ENCODE peak calls at places on chromosomes 13 and 19, in seven cellular contexts. One of them, this sample, is unnamed. For H3K4me1 and H3K36me3, the result is how much of the 10 kb centered on the place peaks cover.

GRCh38 chr13:113843063-113843654 is 20.7 kb downstream of the GAS6 start:
- DNase-seq in body of pancreas: no peak
- DNase-seq in gastrocnemius medialis: no peak
- DNase-seq in esophagus squamous epithelium: no peak
- DNase-seq in mammary epithelial cell: no peak
- DNase-seq in IMR-90: no peak
- DNase-seq in RWPE2: peak
- DNase-seq in this sample: peak

GRCh38 chr19:6828306-6828697 is 55.8 kb downstream of the VAV1 start:
- DNase-seq in body of pancreas: no peak
- DNase-seq in gastrocnemius medialis: no peak
- DNase-seq in esophagus squamous epithelium: no peak
- DNase-seq in mammary epithelial cell: peak
- DNase-seq in IMR-90: no peak
- DNase-seq in RWPE2: peak
- DNase-seq in this sample: no peak

GRCh38 chr19:13428352-13428751 is 77.9 kb downstream of the CACNA1A start:
- DNase-seq in body of pancreas: peak
- DNase-seq in gastrocnemius medialis: no peak
- DNase-seq in esophagus squamous epithelium: no peak
- DNase-seq in mammary epithelial cell: peak
- DNase-seq in IMR-90: peak
- DNase-seq in RWPE2: no peak
- DNase-seq in this sample: no peak

GRCh38 chr19:19540707-19541515 is 2.8 kb downstream of the CILP2 start:
- DNase-seq in body of pancreas: peak
- DNase-seq in gastrocnemius medialis: no peak
- DNase-seq in esophagus squamous epithelium: no peak
- DNase-seq in mammary epithelial cell: peak
- DNase-seq in IMR-90: no peak
- DNase-seq in RWPE2: peak
- DNase-seq in this sample: no peak

GRCh38 chr13:48828962-48829405 is 146.7 kb upstream of the FNDC3A start:
- DNase-seq in body of pancreas: peak
- DNase-seq in gastrocnemius medialis: no peak
- DNase-seq in esophagus squamous epithelium: no peak
- DNase-seq in mammary epithelial cell: peak
- DNase-seq in IMR-90: peak
- DNase-seq in RWPE2: no peak
- DNase-seq in this sample: no peak

GRCh38 chr19:4178990-4179389 is 3.4 kb downstream of the SIRT6 start:
- DNase-seq in body of pancreas: no peak
- DNase-seq in gastrocnemius medialis: no peak
- DNase-seq in esophagus squamous epithelium: no peak
- DNase-seq in mammary epithelial cell: no peak
- DNase-seq in IMR-90: no peak
- DNase-seq in RWPE2: no peak
- DNase-seq in this sample: no peak

GRCh38 chr19:28793391-28794168 is 419.4 kb downstream of the UQCRFS1 start:
- DNase-seq in body of pancreas: peak
- DNase-seq in gastrocnemius medialis: no peak
- DNase-seq in esophagus squamous epithelium: no peak
- DNase-seq in mammary epithelial cell: no peak
- DNase-seq in IMR-90: no peak
- DNase-seq in RWPE2: no peak
- DNase-seq in this sample: no peak

GRCh38 chr13:111219306-111219705 is 101.1 kb upstream of the TEX29 start:
- DNase-seq in body of pancreas: peak
- DNase-seq in gastrocnemius medialis: no peak
- DNase-seq in esophagus squamous epithelium: no peak
- DNase-seq in mammary epithelial cell: peak
- DNase-seq in IMR-90: peak
- DNase-seq in RWPE2: no peak
- DNase-seq in this sample: no peak

GRCh38 chr19:14005381-14006084 is 587 bp downstream of the RFX1 start:
- DNase-seq in body of pancreas: peak
- DNase-seq in gastrocnemius medialis: peak
- DNase-seq in esophagus squamous epithelium: peak
- DNase-seq in mammary epithelial cell: peak
- DNase-seq in IMR-90: peak
- DNase-seq in RWPE2: peak
- DNase-seq in this sample: peak

GRCh38 chr19:18418034-18418724 is 1.0 kb upstream of the SSBP4 start:
- DNase-seq in body of pancreas: no peak
- DNase-seq in gastrocnemius medialis: no peak
- DNase-seq in esophagus squamous epithelium: no peak
- DNase-seq in mammary epithelial cell: no peak
- DNase-seq in IMR-90: no peak
- DNase-seq in RWPE2: peak
- DNase-seq in this sample: no peak

GRCh38 chr19:33512580-33513137 is 8.9 kb downstream of the PEPD start:
- DNase-seq in body of pancreas: no peak
- DNase-seq in gastrocnemius medialis: no peak
- DNase-seq in esophagus squamous epithelium: no peak
- DNase-seq in mammary epithelial cell: no peak
- DNase-seq in IMR-90: no peak
- DNase-seq in RWPE2: no peak
- DNase-seq in this sample: no peak

GRCh38 chr13:47463726-47464125 is 537.3 kb downstream of the SUCLA2 start:
- DNase-seq in body of pancreas: no peak
- DNase-seq in gastrocnemius medialis: no peak
- DNase-seq in esophagus squamous epithelium: no peak
- DNase-seq in mammary epithelial cell: no peak
- DNase-seq in IMR-90: peak
- DNase-seq in RWPE2: no peak
- DNase-seq in this sample: no peak

GRCh38 chr19:38727868-38728660 is 16.2 kb downstream of the CAPN12 start:
- DNase-seq in body of pancreas: peak
- DNase-seq in gastrocnemius medialis: no peak
- DNase-seq in esophagus squamous epithelium: no peak
- DNase-seq in mammary epithelial cell: no peak
- DNase-seq in IMR-90: no peak
- DNase-seq in RWPE2: peak
- DNase-seq in this sample: peak

GRCh38 chr19:27776020-27776419 is 1436.9 kb downstream of the UQCRFS1 start:
- DNase-seq in body of pancreas: no peak
- DNase-seq in gastrocnemius medialis: no peak
- DNase-seq in esophagus squamous epithelium: no peak
- DNase-seq in mammary epithelial cell: peak
- DNase-seq in IMR-90: peak
- DNase-seq in RWPE2: no peak
- DNase-seq in this sample: no peak

GRCh38 chr19:2150794-2151338 is 500 bp downstream of the AP3D1 start:
- DNase-seq in body of pancreas: peak
- DNase-seq in gastrocnemius medialis: no peak
- DNase-seq in esophagus squamous epithelium: no peak
- DNase-seq in mammary epithelial cell: peak
- DNase-seq in IMR-90: no peak
- DNase-seq in RWPE2: no peak
- DNase-seq in this sample: peak

GRCh38 chr13:98324105-98324504 is 147.0 kb upstream of the RNF113B start:
- DNase-seq in body of pancreas: no peak
- DNase-seq in gastrocnemius medialis: no peak
- DNase-seq in esophagus squamous epithelium: no peak
- DNase-seq in mammary epithelial cell: no peak
- DNase-seq in IMR-90: no peak
- DNase-seq in RWPE2: no peak
- DNase-seq in this sample: no peak

GRCh38 chr13:78742659-78743058 is 83.7 kb upstream of the OBI1 start:
- DNase-seq in body of pancreas: no peak
- DNase-seq in gastrocnemius medialis: no peak
- DNase-seq in esophagus squamous epithelium: no peak
- DNase-seq in mammary epithelial cell: no peak
- DNase-seq in IMR-90: no peak
- DNase-seq in RWPE2: no peak
- DNase-seq in this sample: no peak

GRCh38 chr13:46321494-46322225 is 65.4 kb downstream of the RUBCNL start:
- DNase-seq in body of pancreas: peak
- DNase-seq in gastrocnemius medialis: no peak
- DNase-seq in esophagus squamous epithelium: no peak
- DNase-seq in mammary epithelial cell: peak
- DNase-seq in IMR-90: peak
- DNase-seq in RWPE2: no peak
- DNase-seq in this sample: peak

GRCh38 chr13:100818706-100819105 is 144.1 kb upstream of the TMTC4 start:
- DNase-seq in body of pancreas: no peak
- DNase-seq in gastrocnemius medialis: no peak
- DNase-seq in esophagus squamous epithelium: no peak
- DNase-seq in mammary epithelial cell: no peak
- DNase-seq in IMR-90: no peak
- DNase-seq in RWPE2: no peak
- DNase-seq in this sample: no peak

GRCh38 chr13:97878421-97879375 is 74.8 kb upstream of the IPO5 start:
- DNase-seq in body of pancreas: no peak
- DNase-seq in gastrocnemius medialis: no peak
- DNase-seq in esophagus squamous epithelium: no peak
- DNase-seq in mammary epithelial cell: no peak
- DNase-seq in IMR-90: peak
- DNase-seq in RWPE2: no peak
- DNase-seq in this sample: no peak

GRCh38 chr13:66576381-66576780 is 653.8 kb downstream of the PCDH9 start:
- DNase-seq in body of pancreas: no peak
- DNase-seq in gastrocnemius medialis: no peak
- DNase-seq in esophagus squamous epithelium: no peak
- DNase-seq in mammary epithelial cell: no peak
- DNase-seq in IMR-90: no peak
- DNase-seq in RWPE2: no peak
- DNase-seq in this sample: no peak

GRCh38 chr13:111886217-111886945 is 180.6 kb upstream of the SOX1 start:
- DNase-seq in body of pancreas: no peak
- DNase-seq in gastrocnemius medialis: no peak
- DNase-seq in esophagus squamous epithelium: no peak
- DNase-seq in mammary epithelial cell: no peak
- DNase-seq in IMR-90: no peak
- DNase-seq in RWPE2: no peak
- DNase-seq in this sample: no peak

GRCh38 chr13:32783067-32783466 is 196.8 kb downstream of the PDS5B start:
- DNase-seq in body of pancreas: no peak
- DNase-seq in gastrocnemius medialis: no peak
- DNase-seq in esophagus squamous epithelium: no peak
- DNase-seq in mammary epithelial cell: peak
- DNase-seq in IMR-90: peak
- DNase-seq in RWPE2: no peak
- DNase-seq in this sample: no peak

GRCh38 chr13:29808264-29808663 is 42.2 kb downstream of the UBL3 start:
- DNase-seq in body of pancreas: no peak
- DNase-seq in gastrocnemius medialis: no peak
- DNase-seq in esophagus squamous epithelium: no peak
- DNase-seq in mammary epithelial cell: no peak
- DNase-seq in IMR-90: no peak
- DNase-seq in RWPE2: no peak
- DNase-seq in this sample: no peak

GRCh38 chr19:10193666-10194499 is 870 bp downstream of the DNMT1 start:
- DNase-seq in body of pancreas: no peak
- DNase-seq in gastrocnemius medialis: no peak
- DNase-seq in esophagus squamous epithelium: no peak
- DNase-seq in mammary epithelial cell: peak
- DNase-seq in IMR-90: peak
- DNase-seq in RWPE2: peak
- DNase-seq in this sample: no peak

GRCh38 chr13:101144808-101145419 is 271.4 kb downstream of the NALCN start:
- DNase-seq in body of pancreas: no peak
- DNase-seq in gastrocnemius medialis: no peak
- DNase-seq in esophagus squamous epithelium: no peak
- DNase-seq in mammary epithelial cell: peak
- DNase-seq in IMR-90: peak
- DNase-seq in RWPE2: no peak
- DNase-seq in this sample: no peak

GRCh38 chr19:44692379-44692721 is 6.6 kb upstream of the CEACAM16 start:
- DNase-seq in body of pancreas: no peak
- DNase-seq in gastrocnemius medialis: no peak
- DNase-seq in esophagus squamous epithelium: no peak
- DNase-seq in mammary epithelial cell: no peak
- DNase-seq in IMR-90: no peak
- DNase-seq in RWPE2: no peak
- DNase-seq in this sample: no peak

GRCh38 chr13:51825165-51825592 is 19.8 kb downstream of the TMEM272 start:
- DNase-seq in body of pancreas: no peak
- DNase-seq in gastrocnemius medialis: no peak
- DNase-seq in esophagus squamous epithelium: no peak
- DNase-seq in mammary epithelial cell: peak
- DNase-seq in IMR-90: no peak
- DNase-seq in RWPE2: no peak
- DNase-seq in this sample: no peak
- H3K4me1 ChIP-seq in body of pancreas: under half
- H3K4me1 ChIP-seq in gastrocnemius medialis: under half
- H3K4me1 ChIP-seq in esophagus squamous epithelium: under half
- H3K4me1 ChIP-seq in mammary epithelial cell: under half
- H3K4me1 ChIP-seq in IMR-90: under half
- H3K4me1 ChIP-seq in RWPE2: under half
- H3K4me1 ChIP-seq in this sample: under half

DNA sequence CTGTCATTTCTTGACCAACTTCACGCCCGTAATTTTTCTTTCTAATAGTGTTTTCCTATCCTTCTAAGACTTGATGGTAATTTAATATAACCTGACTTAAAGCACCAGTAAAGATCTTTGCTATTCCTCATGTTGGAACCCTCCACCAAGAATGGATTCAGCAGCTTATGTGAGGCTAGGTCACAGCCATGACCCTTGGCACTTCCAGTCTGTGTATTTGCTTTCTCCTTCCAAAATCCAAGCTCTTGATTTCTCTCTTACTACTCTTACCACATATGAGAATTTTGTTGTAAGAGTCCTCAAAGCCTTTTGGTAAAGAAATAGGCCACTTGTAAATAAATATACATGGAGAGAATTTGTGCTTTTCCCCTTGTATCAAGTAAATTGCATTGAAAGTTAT is 61.4 kb downstream of the DHRS12 start:
- DNase-seq in body of pancreas: no peak
- DNase-seq in gastrocnemius medialis: no peak
- DNase-seq in esophagus squamous epithelium: no peak
- DNase-seq in mammary epithelial cell: no peak
- DNase-seq in IMR-90: no peak
- DNase-seq in RWPE2: no peak
- DNase-seq in this sample: no peak
- H3K36me3 ChIP-seq in body of pancreas: under half
- H3K36me3 ChIP-seq in gastrocnemius medialis: under half
- H3K36me3 ChIP-seq in esophagus squamous epithelium: under half
- H3K36me3 ChIP-seq in mammary epithelial cell: under half
- H3K36me3 ChIP-seq in IMR-90: under half
- H3K36me3 ChIP-seq in RWPE2: half or more
- H3K36me3 ChIP-seq in this sample: under half

GRCh38 chr19:41297628-41298326 is 12.2 kb upstream of the CCDC97 start:
- DNase-seq in body of pancreas: peak
- DNase-seq in gastrocnemius medialis: peak
- DNase-seq in esophagus squamous epithelium: no peak
- DNase-seq in mammary epithelial cell: no peak
- DNase-seq in IMR-90: no peak
- DNase-seq in RWPE2: no peak
- DNase-seq in this sample: no peak
- TF ChIP-seq CTCF in body of pancreas: no peak
- TF ChIP-seq CTCF in gastrocnemius medialis: no peak
- TF ChIP-seq CTCF in esophagus squamous epithelium: no peak
- TF ChIP-seq CTCF in mammary epithelial cell: no peak
- TF ChIP-seq CTCF in IMR-90: no peak
- TF ChIP-seq CTCF in RWPE2: no peak
- TF ChIP-seq CTCF in this sample: no peak

DNA sequence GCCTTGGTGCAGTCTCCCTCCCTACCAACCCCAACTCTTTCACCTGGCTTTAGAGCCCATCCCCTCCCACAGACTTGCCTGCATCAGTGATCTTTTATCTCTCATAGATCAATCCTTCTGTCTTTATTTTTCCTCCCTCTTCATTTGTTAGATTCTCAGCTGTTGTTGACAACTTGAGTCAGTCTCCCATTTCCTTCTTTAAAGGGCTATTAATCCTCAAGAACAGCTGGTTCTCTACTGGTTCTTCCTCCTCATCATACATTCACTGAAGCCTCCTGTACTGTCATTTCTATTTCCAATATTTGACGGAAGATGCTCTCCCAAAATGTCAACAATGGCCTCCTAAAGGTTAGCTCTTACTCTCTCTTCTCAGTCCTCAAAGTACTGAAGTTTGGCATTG is 408.2 kb downstream of the TBC1D4 start:
- DNase-seq in body of pancreas: no peak
- DNase-seq in gastrocnemius medialis: no peak
- DNase-seq in esophagus squamous epithelium: no peak
- DNase-seq in mammary epithelial cell: no peak
- DNase-seq in IMR-90: no peak
- DNase-seq in RWPE2: no peak
- DNase-seq in this sample: no peak
- H3K4me1 ChIP-seq in body of pancreas: under half
- H3K4me1 ChIP-seq in gastrocnemius medialis: under half
- H3K4me1 ChIP-seq in esophagus squamous epithelium: under half
- H3K4me1 ChIP-seq in mammary epithelial cell: under half
- H3K4me1 ChIP-seq in IMR-90: under half
- H3K4me1 ChIP-seq in RWPE2: under half
- H3K4me1 ChIP-seq in this sample: under half

This sample was measured in heart right ventricle.